ENCODE peak calls at places on chromosomes 12 and 14, in eight cellular contexts. One of them, this sample, is unnamed.

GRCh38 chr12:116434155-116435065 is 124.8 kb upstream of the MAP1LC3B2 start:
- DNase-seq in SK-N-SH: peak
- DNase-seq in GM23338: peak
- DNase-seq in HCT116: peak
- DNase-seq in Panc1: no peak
- DNase-seq in GM12878: no peak
- DNase-seq in K562: peak
- DNase-seq in HepG2: no peak
- DNase-seq in this sample: peak

GRCh38 chr14:88621090-88621489 is 58.3 kb downstream of the ZC3H14 start:
- DNase-seq in SK-N-SH: no peak
- DNase-seq in GM23338: no peak
- DNase-seq in HCT116: no peak
- DNase-seq in Panc1: no peak
- DNase-seq in GM12878: no peak
- DNase-seq in K562: no peak
- DNase-seq in HepG2: no peak
- DNase-seq in this sample: no peak

GRCh38 chr12:9649532-9649940 is 20.0 kb upstream of the CLEC2D start:
- DNase-seq in SK-N-SH: no peak
- DNase-seq in GM23338: peak
- DNase-seq in HCT116: no peak
- DNase-seq in Panc1: no peak
- DNase-seq in GM12878: peak
- DNase-seq in K562: no peak
- DNase-seq in HepG2: no peak
- DNase-seq in this sample: peak

GRCh38 chr14:68687746-68688145 is 105.1 kb downstream of the ZFP36L1 start:
- DNase-seq in SK-N-SH: no peak
- DNase-seq in GM23338: no peak
- DNase-seq in HCT116: peak
- DNase-seq in Panc1: no peak
- DNase-seq in GM12878: no peak
- DNase-seq in K562: no peak
- DNase-seq in HepG2: no peak
- DNase-seq in this sample: no peak

GRCh38 chr12:118866346-118866745 is 115.0 kb upstream of the SRRM4 start:
- DNase-seq in SK-N-SH: no peak
- DNase-seq in GM23338: peak
- DNase-seq in HCT116: no peak
- DNase-seq in Panc1: no peak
- DNase-seq in GM12878: no peak
- DNase-seq in K562: no peak
- DNase-seq in HepG2: no peak
- DNase-seq in this sample: no peak

GRCh38 chr14:88245321-88245720 is 77.7 kb downstream of the KCNK10 start:
- DNase-seq in SK-N-SH: peak
- DNase-seq in GM23338: peak
- DNase-seq in HCT116: no peak
- DNase-seq in Panc1: no peak
- DNase-seq in GM12878: no peak
- DNase-seq in K562: no peak
- DNase-seq in HepG2: no peak
- DNase-seq in this sample: no peak

GRCh38 chr14:74614508-74615495 is 2.8 kb upstream of the LTBP2 start:
- DNase-seq in SK-N-SH: no peak
- DNase-seq in GM23338: no peak
- DNase-seq in HCT116: no peak
- DNase-seq in Panc1: no peak
- DNase-seq in GM12878: peak
- DNase-seq in K562: no peak
- DNase-seq in HepG2: no peak
- DNase-seq in this sample: no peak

GRCh38 chr12:43882578-43883178 is 46.8 kb downstream of the TMEM117 start:
- DNase-seq in SK-N-SH: peak
- DNase-seq in GM23338: peak
- DNase-seq in HCT116: peak
- DNase-seq in Panc1: peak
- DNase-seq in GM12878: peak
- DNase-seq in K562: peak
- DNase-seq in HepG2: peak
- DNase-seq in this sample: peak

GRCh38 chr12:53340398-53340797 is 4.2 kb upstream of the SP7 start:
- DNase-seq in SK-N-SH: peak
- DNase-seq in GM23338: no peak
- DNase-seq in HCT116: no peak
- DNase-seq in Panc1: no peak
- DNase-seq in GM12878: no peak
- DNase-seq in K562: peak
- DNase-seq in HepG2: no peak
- DNase-seq in this sample: no peak

GRCh38 chr14:63012171-63012570 is 33.1 kb downstream of the KCNH5 start:
- DNase-seq in SK-N-SH: no peak
- DNase-seq in GM23338: no peak
- DNase-seq in HCT116: no peak
- DNase-seq in Panc1: no peak
- DNase-seq in GM12878: no peak
- DNase-seq in K562: no peak
- DNase-seq in HepG2: no peak
- DNase-seq in this sample: no peak

GRCh38 chr12:97756066-97756701 is 293.6 kb downstream of the RMST start:
- DNase-seq in SK-N-SH: no peak
- DNase-seq in GM23338: no peak
- DNase-seq in HCT116: no peak
- DNase-seq in Panc1: no peak
- DNase-seq in GM12878: no peak
- DNase-seq in K562: no peak
- DNase-seq in HepG2: no peak
- DNase-seq in this sample: no peak

GRCh38 chr12:69821441-69822204 is 3.4 kb upstream of the MYRFL start:
- DNase-seq in SK-N-SH: no peak
- DNase-seq in GM23338: no peak
- DNase-seq in HCT116: peak
- DNase-seq in Panc1: peak
- DNase-seq in GM12878: no peak
- DNase-seq in K562: no peak
- DNase-seq in HepG2: no peak
- DNase-seq in this sample: no peak

GRCh38 chr12:68259318-68259940 is 6.0 kb upstream of the IL22 start:
- DNase-seq in SK-N-SH: no peak
- DNase-seq in GM23338: no peak
- DNase-seq in HCT116: no peak
- DNase-seq in Panc1: peak
- DNase-seq in GM12878: peak
- DNase-seq in K562: no peak
- DNase-seq in HepG2: no peak
- DNase-seq in this sample: no peak

GRCh38 chr14:55710506-55711041 is 130.6 kb downstream of the KTN1 start:
- DNase-seq in SK-N-SH: no peak
- DNase-seq in GM23338: no peak
- DNase-seq in HCT116: no peak
- DNase-seq in Panc1: no peak
- DNase-seq in GM12878: no peak
- DNase-seq in K562: no peak
- DNase-seq in HepG2: no peak
- DNase-seq in this sample: no peak

GRCh38 chr12:27555928-27556778 is 32.1 kb downstream of the PPFIBP1 start:
- DNase-seq in SK-N-SH: no peak
- DNase-seq in GM23338: no peak
- DNase-seq in HCT116: no peak
- DNase-seq in Panc1: no peak
- DNase-seq in GM12878: no peak
- DNase-seq in K562: no peak
- DNase-seq in HepG2: no peak
- DNase-seq in this sample: no peak

GRCh38 chr14:37150414-37150813 is 22.0 kb downstream of the SLC25A21 start:
- DNase-seq in SK-N-SH: peak
- DNase-seq in GM23338: peak
- DNase-seq in HCT116: no peak
- DNase-seq in Panc1: no peak
- DNase-seq in GM12878: no peak
- DNase-seq in K562: no peak
- DNase-seq in HepG2: peak
- DNase-seq in this sample: no peak

GRCh38 chr12:40749863-40750262 is 57.6 kb downstream of the CNTN1 start:
- DNase-seq in SK-N-SH: no peak
- DNase-seq in GM23338: no peak
- DNase-seq in HCT116: no peak
- DNase-seq in Panc1: no peak
- DNase-seq in GM12878: no peak
- DNase-seq in K562: no peak
- DNase-seq in HepG2: no peak
- DNase-seq in this sample: no peak

GRCh38 chr14:41604793-41605534 is 1.7 kb upstream of the LRFN5 start:
- DNase-seq in SK-N-SH: no peak
- DNase-seq in GM23338: peak
- DNase-seq in HCT116: no peak
- DNase-seq in Panc1: no peak
- DNase-seq in GM12878: no peak
- DNase-seq in K562: no peak
- DNase-seq in HepG2: no peak
- DNase-seq in this sample: no peak

GRCh38 chr14:87014854-87015253 is 978.1 kb downstream of the GALC start:
- DNase-seq in SK-N-SH: peak
- DNase-seq in GM23338: peak
- DNase-seq in HCT116: no peak
- DNase-seq in Panc1: no peak
- DNase-seq in GM12878: no peak
- DNase-seq in K562: no peak
- DNase-seq in HepG2: no peak
- DNase-seq in this sample: no peak

GRCh38 chr14:92460541-92460915 is 53.1 kb upstream of the RIN3 start:
- DNase-seq in SK-N-SH: no peak
- DNase-seq in GM23338: no peak
- DNase-seq in HCT116: no peak
- DNase-seq in Panc1: no peak
- DNase-seq in GM12878: no peak
- DNase-seq in K562: no peak
- DNase-seq in HepG2: no peak
- DNase-seq in this sample: no peak

GRCh38 chr12:31669020-31669419 is 9.5 kb downstream of the ETFBKMT start:
- DNase-seq in SK-N-SH: no peak
- DNase-seq in GM23338: no peak
- DNase-seq in HCT116: no peak
- DNase-seq in Panc1: no peak
- DNase-seq in GM12878: no peak
- DNase-seq in K562: no peak
- DNase-seq in HepG2: no peak
- DNase-seq in this sample: no peak

GRCh38 chr12:31672521-31672920 is 13.0 kb downstream of the ETFBKMT start:
- DNase-seq in SK-N-SH: no peak
- DNase-seq in GM23338: no peak
- DNase-seq in HCT116: no peak
- DNase-seq in Panc1: no peak
- DNase-seq in GM12878: no peak
- DNase-seq in K562: no peak
- DNase-seq in HepG2: no peak
- DNase-seq in this sample: no peak
- TF ChIP-seq POLR2AphosphoS5 in SK-N-SH: no peak
- TF ChIP-seq POLR2AphosphoS5 in GM23338: no peak
- TF ChIP-seq POLR2AphosphoS5 in HCT116: no peak
- TF ChIP-seq POLR2AphosphoS5 in Panc1: no peak
- TF ChIP-seq POLR2AphosphoS5 in GM12878: no peak
- TF ChIP-seq POLR2AphosphoS5 in K562: no peak
- TF ChIP-seq POLR2AphosphoS5 in HepG2: no peak
- TF ChIP-seq POLR2AphosphoS5 in this sample: no peak

GRCh38 chr14:98682031-98682430 is 590.0 kb downstream of the BCL11B start:
- DNase-seq in SK-N-SH: no peak
- DNase-seq in GM23338: no peak
- DNase-seq in HCT116: no peak
- DNase-seq in Panc1: no peak
- DNase-seq in GM12878: no peak
- DNase-seq in K562: no peak
- DNase-seq in HepG2: no peak
- DNase-seq in this sample: no peak
- H3K27ac ChIP-seq in SK-N-SH: no peak
- H3K27ac ChIP-seq in GM23338: no peak
- H3K27ac ChIP-seq in HCT116: no peak
- H3K27ac ChIP-seq in Panc1: no peak
- H3K27ac ChIP-seq in GM12878: no peak
- H3K27ac ChIP-seq in K562: no peak
- H3K27ac ChIP-seq in HepG2: no peak
- H3K27ac ChIP-seq in this sample: no peak

DNA sequence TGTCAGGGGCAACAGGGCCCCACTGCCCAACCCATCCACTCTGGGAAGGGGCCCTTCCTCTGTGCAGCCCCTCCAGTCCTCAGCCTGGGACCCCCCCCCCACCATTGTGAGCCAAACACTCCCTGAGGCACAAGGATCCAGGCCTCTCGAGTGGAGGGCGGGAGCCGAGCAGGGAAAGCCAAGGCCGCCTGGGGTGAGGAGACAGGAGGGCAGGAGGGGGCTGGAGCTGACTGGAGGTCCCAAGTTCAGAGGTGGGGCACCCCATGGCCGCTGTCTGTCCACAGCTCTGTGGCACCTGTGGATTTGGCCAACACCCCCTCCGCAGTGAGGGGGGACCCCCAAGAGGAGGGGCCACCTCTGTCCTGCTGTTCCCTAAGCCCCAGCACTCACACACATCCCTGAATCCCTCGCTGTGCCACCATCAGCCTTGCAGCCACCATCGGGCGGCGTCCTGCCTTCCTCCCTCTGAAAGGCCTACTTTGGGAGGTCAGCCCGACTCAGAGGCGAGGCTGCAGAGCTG is 25.4 kb upstream of the C14orf180 start:
- DNase-seq in SK-N-SH: no peak
- DNase-seq in GM23338: no peak
- DNase-seq in HCT116: no peak
- DNase-seq in Panc1: no peak
- DNase-seq in GM12878: no peak
- DNase-seq in K562: no peak
- DNase-seq in HepG2: no peak
- DNase-seq in this sample: no peak
- TF ChIP-seq REST in SK-N-SH: no peak
- TF ChIP-seq REST in GM23338: no peak
- TF ChIP-seq REST in HCT116: no peak
- TF ChIP-seq REST in Panc1: no peak
- TF ChIP-seq REST in GM12878: no peak
- TF ChIP-seq REST in K562: no peak
- TF ChIP-seq REST in HepG2: no peak
- TF ChIP-seq REST in this sample: no peak

GRCh38 chr14:58272589-58273372 is 25.6 kb upstream of the ARID4A start:
- DNase-seq in SK-N-SH: no peak
- DNase-seq in GM23338: peak
- DNase-seq in HCT116: no peak
- DNase-seq in Panc1: no peak
- DNase-seq in GM12878: no peak
- DNase-seq in K562: no peak
- DNase-seq in HepG2: peak
- DNase-seq in this sample: peak
- TF ChIP-seq POLR2AphosphoS5 in SK-N-SH: no peak
- TF ChIP-seq POLR2AphosphoS5 in GM23338: no peak
- TF ChIP-seq POLR2AphosphoS5 in HCT116: no peak
- TF ChIP-seq POLR2AphosphoS5 in Panc1: no peak
- TF ChIP-seq POLR2AphosphoS5 in GM12878: peak
- TF ChIP-seq POLR2AphosphoS5 in K562: no peak
- TF ChIP-seq POLR2AphosphoS5 in HepG2: peak
- TF ChIP-seq POLR2AphosphoS5 in this sample: peak

DNA sequence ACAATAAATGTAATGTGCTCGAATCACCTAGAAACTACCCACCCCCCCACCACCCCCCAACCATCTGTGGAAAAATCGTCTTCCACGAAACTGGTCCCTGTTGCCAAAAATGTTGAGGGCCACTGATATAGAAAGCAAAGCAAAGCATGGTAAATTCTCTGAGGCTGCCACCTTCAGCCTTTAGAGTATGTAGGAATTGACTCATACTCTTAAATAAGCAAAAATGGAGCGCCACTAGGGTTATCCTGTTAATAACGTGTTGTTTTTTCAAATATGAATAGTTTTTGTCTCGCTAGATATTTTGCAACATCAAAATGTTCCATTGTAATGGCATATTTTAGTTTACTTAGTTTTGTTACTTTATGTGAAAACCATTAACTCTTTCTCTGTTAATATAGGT is 18.2 kb downstream of the DYNC1H1 start:
- DNase-seq in SK-N-SH: no peak
- DNase-seq in GM23338: no peak
- DNase-seq in HCT116: no peak
- DNase-seq in Panc1: no peak
- DNase-seq in GM12878: no peak
- DNase-seq in K562: no peak
- DNase-seq in HepG2: no peak
- DNase-seq in this sample: no peak
- H3K27ac ChIP-seq in SK-N-SH: peak
- H3K27ac ChIP-seq in GM23338: no peak
- H3K27ac ChIP-seq in HCT116: no peak
- H3K27ac ChIP-seq in Panc1: no peak
- H3K27ac ChIP-seq in GM12878: no peak
- H3K27ac ChIP-seq in K562: no peak
- H3K27ac ChIP-seq in HepG2: no peak
- H3K27ac ChIP-seq in this sample: no peak

This sample was measured in HL-60.